ENCODE peak calls at places on chromosomes 1 and 21, in four cellular contexts. S is amniotic stem cell, Y is head of caudate nucleus, D is mesendoderm. C is an unnamed sample.

GRCh38 chr1:228149341-228150020 is at the start of gene GJC2:
- DNase-seq in Y (peak; percentile 64), D (peak; percentile 30), S (no peak), C (no peak)

GRCh38 chr21:27571706-27572105 is 604.8 kb upstream of the ADAMTS5 start:
- DNase-seq in S (no peak), Y (no peak), D (no peak), C (peak; percentile 62)

GRCh38 chr1:200665851-200666250 is 3.9 kb downstream of the DDX59 start:
- DNase-seq in Y (no peak), S (no peak), D (peak; percentile 68), C (no peak)

GRCh38 chr1:227790868-227791267 is 24.6 kb upstream of the PRSS38 start:
- DNase-seq in Y (no peak), D (no peak), S (no peak), C (no peak)

GRCh38 chr21:27060190-27060589 is 93.3 kb upstream of the ADAMTS5 start:
- DNase-seq in D (no peak), S (no peak), Y (no peak), C (no peak)

GRCh38 chr1:5747428-5748285 is 244.6 kb downstream of the NPHP4 start:
- DNase-seq in S (no peak), D (peak; percentile 41), Y (no peak), C (no peak)

GRCh38 chr1:119209943-119210342 is 69.5 kb upstream of the WARS2 start:
- DNase-seq in D (no peak), Y (no peak), S (no peak), C (no peak)

GRCh38 chr1:1080122-1080753 is 6.1 kb upstream of the RNF223 start:
- DNase-seq in D (peak; percentile 94), Y (no peak), S (no peak), C (peak; percentile 17)

GRCh38 chr1:212458817-212459216 is 26.1 kb downstream of the NENF start:
- DNase-seq in D (no peak), S (no peak), Y (no peak), C (no peak)

GRCh38 chr1:91771717-91772116 is 114.2 kb downstream of the TGFBR3 start:
- DNase-seq in Y (no peak), S (no peak), D (no peak), C (no peak)

GRCh38 chr1:226381226-226381998 is 26.5 kb downstream of the PARP1 start:
- DNase-seq in D (no peak), S (no peak), Y (no peak), C (no peak)

GRCh38 chr1:145997156-145998023 is 1.0 kb upstream of the TXNIP start:
- DNase-seq in D (peak; percentile 40), Y (no peak), S (no peak), C (no peak)

GRCh38 chr1:115052454-115053083 is 22.9 kb downstream of the TSHB start:
- DNase-seq in Y (no peak), D (peak; percentile 79), S (no peak), C (no peak)

C was measured in BJ.